ENCODE peak calls at places on chromosomes 1 and 21, in seven cellular contexts. One of them, this sample, is unnamed.

GRCh38 chr1:115063238-115063901 is 25.9 kb downstream of the TSPAN2 start:
- DNase-seq in cardiac fibroblast: no peak
- DNase-seq in GM13976: no peak
- DNase-seq in adrenal gland: no peak
- DNase-seq in fibroblast of lung: no peak
- DNase-seq in astrocyte: peak; percentile 76
- DNase-seq in Calu3: no peak
- DNase-seq in this sample: no peak

GRCh38 chr1:8089535-8090228 is 63.6 kb upstream of the ERRFI1 start:
- DNase-seq in Calu3: no peak
- DNase-seq in cardiac fibroblast: peak; percentile 26
- DNase-seq in adrenal gland: no peak
- DNase-seq in GM13976: no peak
- DNase-seq in astrocyte: peak; percentile 46
- DNase-seq in fibroblast of lung: peak; percentile 24
- DNase-seq in this sample: no peak

GRCh38 chr1:167057297-167057688 is 32.9 kb downstream of the GPA33 start:
- DNase-seq in GM13976: peak; percentile 59
- DNase-seq in adrenal gland: no peak
- DNase-seq in astrocyte: peak; percentile 18
- DNase-seq in Calu3: peak; percentile 75
- DNase-seq in fibroblast of lung: peak; percentile 20
- DNase-seq in cardiac fibroblast: peak; percentile 29
- DNase-seq in this sample: peak; percentile 49

GRCh38 chr1:211638723-211639122 is 36.7 kb downstream of the NEK2 start:
- DNase-seq in cardiac fibroblast: peak; percentile 64
- DNase-seq in astrocyte: no peak
- DNase-seq in Calu3: no peak
- DNase-seq in GM13976: no peak
- DNase-seq in adrenal gland: peak; percentile 19
- DNase-seq in fibroblast of lung: peak; percentile 42
- DNase-seq in this sample: no peak

GRCh38 chr1:149932474-149932873 is 4.2 kb downstream of the MTMR11 start:
- DNase-seq in Calu3: no peak
- DNase-seq in astrocyte: no peak
- DNase-seq in fibroblast of lung: no peak
- DNase-seq in adrenal gland: no peak
- DNase-seq in cardiac fibroblast: no peak
- DNase-seq in GM13976: no peak
- DNase-seq in this sample: no peak

GRCh38 chr1:24507423-24507804 is 4.8 kb downstream of the RCAN3 start:
- DNase-seq in Calu3: no peak
- DNase-seq in GM13976: no peak
- DNase-seq in astrocyte: no peak
- DNase-seq in fibroblast of lung: no peak
- DNase-seq in cardiac fibroblast: no peak
- DNase-seq in adrenal gland: no peak
- DNase-seq in this sample: no peak

GRCh38 chr1:54114001-54114400 is 38.8 kb downstream of the CDCP2 start:
- DNase-seq in GM13976: no peak
- DNase-seq in adrenal gland: no peak
- DNase-seq in cardiac fibroblast: no peak
- DNase-seq in Calu3: no peak
- DNase-seq in astrocyte: no peak
- DNase-seq in fibroblast of lung: no peak
- DNase-seq in this sample: no peak

GRCh38 chr1:205715628-205716027 is 34.4 kb downstream of the NUCKS1 start:
- DNase-seq in adrenal gland: no peak
- DNase-seq in cardiac fibroblast: no peak
- DNase-seq in GM13976: no peak
- DNase-seq in astrocyte: no peak
- DNase-seq in Calu3: no peak
- DNase-seq in fibroblast of lung: no peak
- DNase-seq in this sample: no peak

GRCh38 chr21:31744162-31744800 is 12.4 kb upstream of the SCAF4 start:
- DNase-seq in astrocyte: no peak
- DNase-seq in GM13976: no peak
- DNase-seq in cardiac fibroblast: no peak
- DNase-seq in adrenal gland: no peak
- DNase-seq in Calu3: no peak
- DNase-seq in fibroblast of lung: no peak
- DNase-seq in this sample: no peak

GRCh38 chr1:173914366-173914871 is 2.7 kb downstream of the SERPINC1 start:
- DNase-seq in adrenal gland: peak; percentile 43
- DNase-seq in Calu3: peak; percentile 58
- DNase-seq in GM13976: peak; percentile 58
- DNase-seq in cardiac fibroblast: peak; percentile 21
- DNase-seq in fibroblast of lung: peak; percentile 12
- DNase-seq in astrocyte: no peak
- DNase-seq in this sample: peak; percentile 43

GRCh38 chr1:13764933-13765332 is 64.9 kb downstream of the PRDM2 start:
- DNase-seq in Calu3: no peak
- DNase-seq in cardiac fibroblast: no peak
- DNase-seq in astrocyte: no peak
- DNase-seq in fibroblast of lung: no peak
- DNase-seq in adrenal gland: no peak
- DNase-seq in GM13976: no peak
- DNase-seq in this sample: no peak

GRCh38 chr1:226523646-226524406 is 24.7 kb upstream of the STUM start:
- DNase-seq in GM13976: no peak
- DNase-seq in astrocyte: no peak
- DNase-seq in cardiac fibroblast: no peak
- DNase-seq in fibroblast of lung: no peak
- DNase-seq in adrenal gland: no peak
- DNase-seq in Calu3: no peak
- DNase-seq in this sample: no peak

GRCh38 chr1:222124602-222125001 is 382.7 kb upstream of the DUSP10 start:
- DNase-seq in Calu3: no peak
- DNase-seq in GM13976: no peak
- DNase-seq in astrocyte: no peak
- DNase-seq in adrenal gland: no peak
- DNase-seq in cardiac fibroblast: no peak
- DNase-seq in fibroblast of lung: no peak
- DNase-seq in this sample: no peak

GRCh38 chr1:49622877-49623276 is 400.9 kb downstream of the AGBL4 start:
- DNase-seq in fibroblast of lung: no peak
- DNase-seq in astrocyte: no peak
- DNase-seq in Calu3: no peak
- DNase-seq in adrenal gland: no peak
- DNase-seq in GM13976: no peak
- DNase-seq in cardiac fibroblast: no peak
- DNase-seq in this sample: no peak

GRCh38 chr1:147853391-147853790 is 49.2 kb upstream of the GJA8 start:
- DNase-seq in adrenal gland: no peak
- DNase-seq in cardiac fibroblast: peak; percentile 32
- DNase-seq in Calu3: no peak
- DNase-seq in GM13976: no peak
- DNase-seq in astrocyte: peak; percentile 44
- DNase-seq in fibroblast of lung: no peak
- DNase-seq in this sample: no peak

GRCh38 chr1:176847052-176847451 is 317.5 kb downstream of the ASTN1 start:
- DNase-seq in adrenal gland: no peak
- DNase-seq in astrocyte: no peak
- DNase-seq in Calu3: no peak
- DNase-seq in fibroblast of lung: no peak
- DNase-seq in GM13976: no peak
- DNase-seq in cardiac fibroblast: no peak
- DNase-seq in this sample: no peak

GRCh38 chr1:164723296-164723731 is 164.3 kb downstream of the PBX1 start:
- DNase-seq in Calu3: no peak
- DNase-seq in fibroblast of lung: no peak
- DNase-seq in GM13976: no peak
- DNase-seq in adrenal gland: no peak
- DNase-seq in astrocyte: no peak
- DNase-seq in cardiac fibroblast: no peak
- DNase-seq in this sample: no peak

GRCh38 chr1:36401602-36402517 is 4.2 kb upstream of the LSM10 start:
- DNase-seq in fibroblast of lung: no peak
- DNase-seq in GM13976: no peak
- DNase-seq in Calu3: no peak
- DNase-seq in astrocyte: no peak
- DNase-seq in adrenal gland: no peak
- DNase-seq in cardiac fibroblast: no peak
- DNase-seq in this sample: no peak

GRCh38 chr1:244964112-244964971 is 100.0 kb upstream of the HNRNPU start:
- DNase-seq in GM13976: no peak
- DNase-seq in Calu3: peak; percentile 56
- DNase-seq in fibroblast of lung: peak; percentile 83
- DNase-seq in astrocyte: peak; percentile 86
- DNase-seq in cardiac fibroblast: peak; percentile 75
- DNase-seq in adrenal gland: peak; percentile 40
- DNase-seq in this sample: no peak

GRCh38 chr1:147840909-147841308 is 61.7 kb upstream of the GJA8 start:
- DNase-seq in fibroblast of lung: no peak
- DNase-seq in GM13976: peak; percentile 10
- DNase-seq in Calu3: no peak
- DNase-seq in cardiac fibroblast: no peak
- DNase-seq in astrocyte: no peak
- DNase-seq in adrenal gland: no peak
- DNase-seq in this sample: no peak

GRCh38 chr1:51524817-51525216 is 5.8 kb upstream of the EPS15 start:
- DNase-seq in astrocyte: no peak
- DNase-seq in cardiac fibroblast: no peak
- DNase-seq in Calu3: no peak
- DNase-seq in fibroblast of lung: no peak
- DNase-seq in adrenal gland: no peak
- DNase-seq in GM13976: no peak
- DNase-seq in this sample: no peak

DNA sequence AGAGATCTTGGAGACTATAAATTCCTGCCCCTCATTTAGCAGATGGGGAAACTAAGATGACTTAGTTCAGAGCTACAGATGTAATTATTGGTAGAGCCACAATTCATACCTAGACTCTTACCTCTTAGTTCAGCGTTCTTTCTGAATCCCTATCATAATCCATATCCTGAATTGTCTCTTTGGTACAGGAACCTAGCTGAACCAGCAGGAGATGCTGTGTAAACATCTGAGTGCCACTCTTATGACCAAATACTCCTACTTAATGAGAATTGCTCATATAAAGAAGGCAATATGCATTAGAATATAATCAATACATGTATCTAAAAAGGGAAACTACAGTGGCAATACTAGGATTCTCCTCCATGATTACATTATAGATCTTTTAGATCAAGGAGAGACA is 459.0 kb downstream of the SIPA1L2 start:
- DNase-seq in GM13976: no peak
- DNase-seq in fibroblast of lung: no peak
- DNase-seq in Calu3: no peak
- DNase-seq in astrocyte: no peak
- DNase-seq in cardiac fibroblast: no peak
- DNase-seq in adrenal gland: no peak
- DNase-seq in this sample: no peak
- TF ChIP-seq CTCF in GM13976: no peak
- TF ChIP-seq CTCF in fibroblast of lung: no peak
- TF ChIP-seq CTCF in Calu3: no peak
- TF ChIP-seq CTCF in astrocyte: no peak
- TF ChIP-seq CTCF in cardiac fibroblast: no peak
- TF ChIP-seq CTCF in adrenal gland: no peak
- TF ChIP-seq CTCF in this sample: no peak

DNA sequence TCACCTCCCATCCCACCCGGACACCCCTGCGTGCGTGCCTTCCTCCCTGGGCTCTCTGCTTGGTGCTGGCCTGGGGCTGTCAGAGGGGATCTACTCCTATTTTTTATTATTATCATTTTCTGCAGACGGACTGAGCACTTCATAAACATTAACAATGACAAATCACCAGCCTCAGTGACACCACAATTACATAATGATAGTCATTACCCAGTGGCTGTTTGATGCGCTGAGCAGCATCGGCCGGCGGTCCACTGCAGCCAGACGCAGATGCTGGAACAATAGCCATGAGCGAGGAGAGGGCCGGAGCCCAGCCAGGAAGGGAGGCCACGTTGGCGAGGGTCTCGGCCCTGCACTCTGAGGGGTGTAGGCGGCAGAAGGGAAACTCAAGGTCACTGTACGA is 309.3 kb upstream of the AJAP1 start:
- DNase-seq in adrenal gland: no peak
- DNase-seq in fibroblast of lung: no peak
- DNase-seq in GM13976: no peak
- DNase-seq in cardiac fibroblast: no peak
- DNase-seq in astrocyte: no peak
- DNase-seq in Calu3: no peak
- DNase-seq in this sample: no peak
- TF ChIP-seq CTCF in adrenal gland: no peak
- TF ChIP-seq CTCF in fibroblast of lung: no peak
- TF ChIP-seq CTCF in GM13976: no peak
- TF ChIP-seq CTCF in cardiac fibroblast: no peak
- TF ChIP-seq CTCF in astrocyte: no peak
- TF ChIP-seq CTCF in Calu3: no peak
- TF ChIP-seq CTCF in this sample: no peak

GRCh38 chr1:242534753-242535152 is 10.3 kb upstream of the PLD5 start:
- DNase-seq in GM13976: no peak
- DNase-seq in fibroblast of lung: no peak
- DNase-seq in adrenal gland: no peak
- DNase-seq in cardiac fibroblast: no peak
- DNase-seq in Calu3: no peak
- DNase-seq in astrocyte: no peak
- DNase-seq in this sample: no peak

GRCh38 chr1:242525769-242526168 is 1.3 kb upstream of the PLD5 start:
- DNase-seq in Calu3: no peak
- DNase-seq in adrenal gland: no peak
- DNase-seq in GM13976: no peak
- DNase-seq in fibroblast of lung: no peak
- DNase-seq in astrocyte: no peak
- DNase-seq in cardiac fibroblast: no peak
- DNase-seq in this sample: no peak

GRCh38 chr1:242525360-242525722 is 844 bp upstream of the PLD5 start:
- DNase-seq in Calu3: no peak
- DNase-seq in fibroblast of lung: no peak
- DNase-seq in astrocyte: no peak
- DNase-seq in adrenal gland: no peak
- DNase-seq in GM13976: peak; percentile 23
- DNase-seq in cardiac fibroblast: no peak
- DNase-seq in this sample: no peak

GRCh38 chr1:242535986-242536385 is 11.5 kb upstream of the PLD5 start:
- DNase-seq in fibroblast of lung: no peak
- DNase-seq in adrenal gland: no peak
- DNase-seq in Calu3: no peak
- DNase-seq in GM13976: no peak
- DNase-seq in cardiac fibroblast: no peak
- DNase-seq in astrocyte: no peak
- DNase-seq in this sample: no peak

DNA sequence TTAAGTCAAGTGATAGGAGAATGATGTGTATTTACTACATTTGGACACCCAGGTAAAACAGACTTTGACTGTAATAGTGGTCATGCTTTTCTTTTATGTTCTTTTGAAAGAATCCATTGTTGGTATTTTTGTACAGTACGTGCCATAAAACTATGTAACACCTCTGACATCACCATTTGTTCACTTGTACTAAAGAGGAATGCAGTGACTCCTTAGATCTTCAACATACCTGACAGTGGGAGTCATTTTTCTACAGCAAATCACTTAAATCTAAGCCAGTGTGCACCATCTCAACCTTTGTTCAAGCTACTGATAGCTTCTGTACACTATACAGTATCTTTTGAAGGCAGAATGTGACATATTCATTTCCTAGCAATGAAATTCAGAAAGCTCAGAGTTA is 6.3 kb upstream of the PLD5 start:
- DNase-seq in cardiac fibroblast: no peak
- DNase-seq in astrocyte: no peak
- DNase-seq in Calu3: no peak
- DNase-seq in GM13976: no peak
- DNase-seq in adrenal gland: no peak
- DNase-seq in fibroblast of lung: no peak
- DNase-seq in this sample: no peak
- TF ChIP-seq CTCF in cardiac fibroblast: no peak
- TF ChIP-seq CTCF in astrocyte: no peak
- TF ChIP-seq CTCF in Calu3: no peak
- TF ChIP-seq CTCF in GM13976: no peak
- TF ChIP-seq CTCF in adrenal gland: no peak
- TF ChIP-seq CTCF in fibroblast of lung: no peak
- TF ChIP-seq CTCF in this sample: no peak

GRCh38 chr1:2639203-2639602 is 6.4 kb upstream of the MMEL1 start:
- DNase-seq in GM13976: no peak
- DNase-seq in Calu3: no peak
- DNase-seq in astrocyte: no peak
- DNase-seq in cardiac fibroblast: no peak
- DNase-seq in fibroblast of lung: no peak
- DNase-seq in adrenal gland: no peak
- DNase-seq in this sample: no peak
- TF ChIP-seq CTCF in GM13976: no peak
- TF ChIP-seq CTCF in Calu3: no peak
- TF ChIP-seq CTCF in astrocyte: no peak
- TF ChIP-seq CTCF in cardiac fibroblast: no peak
- TF ChIP-seq CTCF in fibroblast of lung: no peak
- TF ChIP-seq CTCF in adrenal gland: no peak
- TF ChIP-seq CTCF in this sample: no peak

This sample was measured in endothelial cell.